ENCODE peak calls at places on chromosome 10, in seven cellular contexts. U, N, T, P, J, D and X are unnamed samples.

GRCh38 chr10:119253433-119254174 is 46.2 kb downstream of the GRK5 start:
- DNase-seq in N (no peak), U (no peak), D (no peak), J (peak; percentile 88), T (no peak), P (no peak), X (no peak)

GRCh38 chr10:110781139-110781538 is 90.6 kb upstream of the PDCD4 start:
- DNase-seq in U (no peak), N (no peak), P (no peak), D (no peak), T (no peak), J (no peak), X (no peak)

GRCh38 chr10:14025790-14026189 is 304.9 kb downstream of the FRMD4A start:
- DNase-seq in P (no peak), N (no peak), J (no peak), D (no peak), U (no peak), T (no peak), X (no peak)

GRCh38 chr10:99872367-99873162 is 90.1 kb downstream of the ABCC2 start:
- DNase-seq in P (peak; percentile 9), D (no peak), J (peak; percentile 66), T (no peak), N (no peak), U (no peak), X (no peak)

GRCh38 chr10:12221323-12222298 is 25.6 kb downstream of the CDC123 start:
- DNase-seq in T (no peak), D (no peak), N (no peak), J (no peak), P (no peak), U (no peak), X (no peak)

GRCh38 chr10:35643151-35643975 is 1.3 kb upstream of the FZD8 start:
- DNase-seq in U (peak; percentile 64), P (no peak), T (no peak), J (peak; percentile 77), N (no peak), D (no peak), X (peak; percentile 56)

GRCh38 chr10:114498413-114499111 is 94.3 kb upstream of the AFAP1L2 start:
- DNase-seq in N (no peak), T (no peak), D (no peak), J (no peak), P (peak; percentile 63), U (no peak), X (no peak)

GRCh38 chr10:26384600-26384999 is 53.5 kb upstream of the APBB1IP start:
- DNase-seq in N (no peak), T (no peak), J (no peak), U (no peak), D (no peak), P (no peak), X (no peak)

GRCh38 chr10:110522365-110522988 is 24.8 kb downstream of the DUSP5 start:
- DNase-seq in D (no peak), N (no peak), J (no peak), T (no peak), P (peak; percentile 56), U (no peak), X (no peak)

GRCh38 chr10:33333260-33334169 is 952 bp downstream of the NRP1 start:
- DNase-seq in D (no peak), P (peak; percentile 53), J (no peak), T (no peak), U (no peak), N (no peak), X (no peak)

GRCh38 chr10:125082881-125083575 is 77.3 kb downstream of the CTBP2 start:
- DNase-seq in N (no peak), U (no peak), D (no peak), T (no peak), P (no peak), J (no peak), X (no peak)

GRCh38 chr10:44513592-44513991 is 128.7 kb upstream of the CXCL12 start:
- DNase-seq in N (no peak), P (no peak), J (no peak), D (no peak), U (no peak), T (no peak), X (no peak)

GRCh38 chr10:78199759-78200158 is 166.1 kb downstream of the RPS24 start:
- DNase-seq in J (no peak), D (no peak), N (no peak), P (no peak), U (peak; percentile 51), T (no peak), X (no peak)

GRCh38 chr10:23886355-23886754 is 322.6 kb upstream of the KIAA1217 start:
- DNase-seq in N (no peak), D (no peak), T (no peak), P (no peak), U (no peak), J (peak; percentile 27), X (no peak)

GRCh38 chr10:128087146-128087883 is 38.9 kb downstream of the MKI67 start:
- DNase-seq in N (no peak), J (no peak), U (no peak), T (no peak), D (no peak), P (peak; percentile 17), X (no peak)

GRCh38 chr10:110392860-110393732 is 88.4 kb upstream of the SMNDC1 start:
- DNase-seq in P (no peak), D (no peak), N (no peak), U (no peak), J (peak; percentile 73), T (no peak), X (no peak)

GRCh38 chr10:17120711-17121110 is 8.9 kb downstream of the CUBN start:
- DNase-seq in D (no peak), U (no peak), N (no peak), P (no peak), J (no peak), T (no peak), X (no peak)

GRCh38 chr10:61465807-61466425 is 12.7 kb upstream of the TMEM26 start:
- DNase-seq in P (no peak), J (no peak), U (no peak), T (no peak), D (no peak), N (no peak), X (no peak)

GRCh38 chr10:126062132-126063032 is 166.0 kb downstream of the FANK1 start:
- DNase-seq in P (no peak), D (no peak), U (no peak), T (peak; percentile 63), N (no peak), J (peak; percentile 68), X (peak; percentile 94)

GRCh38 chr10:72223743-72224101 is 7.6 kb upstream of the ASCC1 start:
- DNase-seq in N (no peak), D (no peak), U (no peak), P (no peak), T (no peak), J (no peak), X (no peak)

GRCh38 chr10:1149793-1150637 is 93.8 kb downstream of the WDR37 start:
- DNase-seq in U (no peak), P (peak; percentile 82), T (no peak), N (no peak), J (peak; percentile 46), D (no peak), X (no peak)

GRCh38 chr10:102718220-102718619 is 3.8 kb downstream of the SFXN2 start:
- DNase-seq in N (no peak), T (no peak), J (peak; percentile 69), P (no peak), U (no peak), D (no peak), X (no peak)

GRCh38 chr10:85195596-85195995 is 867.2 kb downstream of the CCSER2 start:
- DNase-seq in U (no peak), D (no peak), N (no peak), J (no peak), T (no peak), P (no peak), X (no peak)

GRCh38 chr10:20415684-20416083 is 481.4 kb downstream of the NEBL start:
- DNase-seq in P (no peak), T (no peak), D (no peak), N (no peak), U (no peak), J (no peak), X (no peak)

GRCh38 chr10:76354921-76355320 is 923.5 kb downstream of the LRMDA start:
- DNase-seq in U (no peak), P (no peak), N (no peak), J (no peak), T (no peak), D (no peak), X (no peak)

GRCh38 chr10:86415583-86415982 is 49.0 kb upstream of the GRID1 start:
- DNase-seq in P (no peak), J (no peak), U (no peak), T (no peak), N (no peak), D (no peak), X (no peak)

GRCh38 chr10:70850097-70850496 is 34.3 kb downstream of the SGPL1 start:
- DNase-seq in T (no peak), D (no peak), N (no peak), P (no peak), J (no peak), U (no peak), X (no peak)

GRCh38 chr10:60465801-60466200 is 76.1 kb upstream of the ANK3 start:
- DNase-seq in N (no peak), T (no peak), P (no peak), U (no peak), D (no peak), J (no peak), X (no peak)

GRCh38 chr10:132489053-132489703 is 48.4 kb upstream of the INPP5A start:
- DNase-seq in N (no peak), T (no peak), P (no peak), D (no peak), J (no peak), U (no peak), X (no peak)

GRCh38 chr10:94172332-94172731 is 178.6 kb downstream of the PLCE1 start:
- DNase-seq in U (no peak), T (no peak), D (no peak), N (no peak), J (no peak), P (no peak), X (no peak)

GRCh38 chr10:130656582-130657133 is 520.5 kb downstream of the GLRX3 start:
- DNase-seq in P (no peak), U (no peak), D (no peak), J (no peak), N (no peak), T (no peak), X (no peak)

GRCh38 chr10:27345455-27345909 is 104.9 kb upstream of the ACBD5 start:
- DNase-seq in P (no peak), D (no peak), U (no peak), N (no peak), T (no peak), J (no peak), X (no peak)

GRCh38 chr10:31011017-31011659 is 20.5 kb downstream of the ZNF438 start:
- DNase-seq in U (no peak), T (no peak), N (no peak), J (no peak), P (no peak), D (no peak), X (no peak)

GRCh38 chr10:73785721-73786511 is 510 bp downstream of the ZSWIM8 start:
- DNase-seq in N (no peak), U (no peak), D (peak; percentile 36), P (peak; percentile 64), T (no peak), J (peak; percentile 78), X (no peak)

GRCh38 chr10:61923210-61924024 is 21.9 kb downstream of the ARID5B start:
- DNase-seq in N (no peak), U (no peak), P (no peak), J (no peak), T (no peak), D (no peak), X (no peak)

GRCh38 chr10:71080381-71081228 is 131.8 kb upstream of the UNC5B start:
- DNase-seq in D (no peak), N (no peak), U (no peak), P (no peak), J (no peak), T (no peak), X (no peak)